ENCODE peak calls at places on chromosomes 6 and 20, in seven cellular contexts. One of them, this sample, is unnamed.

GRCh38 chr6:17894905-17895304 is 92.5 kb downstream of the KIF13A start:
- DNase-seq in Right ventricle myocardium superior: no peak
- DNase-seq in NK-92 treated with Interleukin-12 subunit alpha and Interleukin-12 subunit beta, amount 100 ng/mL, for 24 hours: no peak
- DNase-seq in caudate nucleus: no peak
- DNase-seq in cardiac fibroblast: no peak
- DNase-seq in stimulated activated CD8-positive, alpha-beta memory T cell treated with anti-CD3 and anti-CD28 coated beads, Interleukin-2, amount 100 ng/mL, for 1 hour: no peak
- DNase-seq in CD4-positive, alpha-beta T cell: no peak
- DNase-seq in this sample: no peak

GRCh38 chr6:3868544-3868943 is 19.4 kb downstream of the FAM50B start:
- DNase-seq in caudate nucleus: no peak
- DNase-seq in cardiac fibroblast: no peak
- DNase-seq in NK-92 treated with Interleukin-12 subunit alpha and Interleukin-12 subunit beta, amount 100 ng/mL, for 24 hours: no peak
- DNase-seq in Right ventricle myocardium superior: no peak
- DNase-seq in stimulated activated CD8-positive, alpha-beta memory T cell treated with anti-CD3 and anti-CD28 coated beads, Interleukin-2, amount 100 ng/mL, for 1 hour: no peak
- DNase-seq in CD4-positive, alpha-beta T cell: no peak
- DNase-seq in this sample: no peak

GRCh38 chr6:170261643-170262480 is 29.0 kb downstream of the DLL1 start:
- DNase-seq in stimulated activated CD8-positive, alpha-beta memory T cell treated with anti-CD3 and anti-CD28 coated beads, Interleukin-2, amount 100 ng/mL, for 1 hour: no peak
- DNase-seq in CD4-positive, alpha-beta T cell: no peak
- DNase-seq in cardiac fibroblast: no peak
- DNase-seq in NK-92 treated with Interleukin-12 subunit alpha and Interleukin-12 subunit beta, amount 100 ng/mL, for 24 hours: no peak
- DNase-seq in caudate nucleus: no peak
- DNase-seq in Right ventricle myocardium superior: no peak
- DNase-seq in this sample: no peak

GRCh38 chr20:53522026-53522425 is 71.6 kb downstream of the ZNF217 start:
- DNase-seq in caudate nucleus: no peak
- DNase-seq in Right ventricle myocardium superior: no peak
- DNase-seq in cardiac fibroblast: no peak
- DNase-seq in stimulated activated CD8-positive, alpha-beta memory T cell treated with anti-CD3 and anti-CD28 coated beads, Interleukin-2, amount 100 ng/mL, for 1 hour: no peak
- DNase-seq in NK-92 treated with Interleukin-12 subunit alpha and Interleukin-12 subunit beta, amount 100 ng/mL, for 24 hours: no peak
- DNase-seq in CD4-positive, alpha-beta T cell: no peak
- DNase-seq in this sample: no peak

GRCh38 chr6:125888989-125889656 is 67.4 kb upstream of the HINT3 start:
- DNase-seq in caudate nucleus: no peak
- DNase-seq in cardiac fibroblast: peak; percentile 72
- DNase-seq in Right ventricle myocardium superior: no peak
- DNase-seq in NK-92 treated with Interleukin-12 subunit alpha and Interleukin-12 subunit beta, amount 100 ng/mL, for 24 hours: no peak
- DNase-seq in stimulated activated CD8-positive, alpha-beta memory T cell treated with anti-CD3 and anti-CD28 coated beads, Interleukin-2, amount 100 ng/mL, for 1 hour: no peak
- DNase-seq in CD4-positive, alpha-beta T cell: no peak
- DNase-seq in this sample: no peak

GRCh38 chr6:5950448-5950847 is 56.3 kb downstream of the NRN1 start:
- DNase-seq in stimulated activated CD8-positive, alpha-beta memory T cell treated with anti-CD3 and anti-CD28 coated beads, Interleukin-2, amount 100 ng/mL, for 1 hour: no peak
- DNase-seq in NK-92 treated with Interleukin-12 subunit alpha and Interleukin-12 subunit beta, amount 100 ng/mL, for 24 hours: no peak
- DNase-seq in CD4-positive, alpha-beta T cell: no peak
- DNase-seq in cardiac fibroblast: no peak
- DNase-seq in caudate nucleus: no peak
- DNase-seq in Right ventricle myocardium superior: no peak
- DNase-seq in this sample: no peak

GRCh38 chr6:31170600-31170881 is at the start of gene POU5F1:
- DNase-seq in cardiac fibroblast: no peak
- DNase-seq in caudate nucleus: no peak
- DNase-seq in stimulated activated CD8-positive, alpha-beta memory T cell treated with anti-CD3 and anti-CD28 coated beads, Interleukin-2, amount 100 ng/mL, for 1 hour: no peak
- DNase-seq in Right ventricle myocardium superior: no peak
- DNase-seq in CD4-positive, alpha-beta T cell: no peak
- DNase-seq in NK-92 treated with Interleukin-12 subunit alpha and Interleukin-12 subunit beta, amount 100 ng/mL, for 24 hours: no peak
- DNase-seq in this sample: no peak

GRCh38 chr20:62818592-62819493 is 2.0 kb downstream of the COL9A3 start:
- DNase-seq in caudate nucleus: peak; percentile 44
- DNase-seq in Right ventricle myocardium superior: peak; percentile 83
- DNase-seq in CD4-positive, alpha-beta T cell: no peak
- DNase-seq in stimulated activated CD8-positive, alpha-beta memory T cell treated with anti-CD3 and anti-CD28 coated beads, Interleukin-2, amount 100 ng/mL, for 1 hour: no peak
- DNase-seq in NK-92 treated with Interleukin-12 subunit alpha and Interleukin-12 subunit beta, amount 100 ng/mL, for 24 hours: no peak
- DNase-seq in cardiac fibroblast: peak; percentile 57
- DNase-seq in this sample: no peak

GRCh38 chr6:70547313-70547712 is 19.4 kb upstream of the SDHAF4 start:
- DNase-seq in Right ventricle myocardium superior: no peak
- DNase-seq in cardiac fibroblast: peak; percentile 44
- DNase-seq in caudate nucleus: no peak
- DNase-seq in CD4-positive, alpha-beta T cell: no peak
- DNase-seq in NK-92 treated with Interleukin-12 subunit alpha and Interleukin-12 subunit beta, amount 100 ng/mL, for 24 hours: no peak
- DNase-seq in stimulated activated CD8-positive, alpha-beta memory T cell treated with anti-CD3 and anti-CD28 coated beads, Interleukin-2, amount 100 ng/mL, for 1 hour: no peak
- DNase-seq in this sample: no peak

GRCh38 chr6:137161975-137162374 is 11.5 kb downstream of the IL22RA2 start:
- DNase-seq in caudate nucleus: no peak
- DNase-seq in CD4-positive, alpha-beta T cell: no peak
- DNase-seq in Right ventricle myocardium superior: no peak
- DNase-seq in cardiac fibroblast: no peak
- DNase-seq in stimulated activated CD8-positive, alpha-beta memory T cell treated with anti-CD3 and anti-CD28 coated beads, Interleukin-2, amount 100 ng/mL, for 1 hour: no peak
- DNase-seq in NK-92 treated with Interleukin-12 subunit alpha and Interleukin-12 subunit beta, amount 100 ng/mL, for 24 hours: no peak
- DNase-seq in this sample: no peak

GRCh38 chr20:37453836-37454235 is 67.2 kb upstream of the NNAT start:
- DNase-seq in CD4-positive, alpha-beta T cell: no peak
- DNase-seq in Right ventricle myocardium superior: no peak
- DNase-seq in NK-92 treated with Interleukin-12 subunit alpha and Interleukin-12 subunit beta, amount 100 ng/mL, for 24 hours: no peak
- DNase-seq in stimulated activated CD8-positive, alpha-beta memory T cell treated with anti-CD3 and anti-CD28 coated beads, Interleukin-2, amount 100 ng/mL, for 1 hour: no peak
- DNase-seq in caudate nucleus: no peak
- DNase-seq in cardiac fibroblast: no peak
- DNase-seq in this sample: no peak

GRCh38 chr6:149234051-149234962 is 83.2 kb upstream of the TAB2 start:
- DNase-seq in NK-92 treated with Interleukin-12 subunit alpha and Interleukin-12 subunit beta, amount 100 ng/mL, for 24 hours: no peak
- DNase-seq in cardiac fibroblast: peak; percentile 49
- DNase-seq in CD4-positive, alpha-beta T cell: peak; percentile 31
- DNase-seq in stimulated activated CD8-positive, alpha-beta memory T cell treated with anti-CD3 and anti-CD28 coated beads, Interleukin-2, amount 100 ng/mL, for 1 hour: no peak
- DNase-seq in Right ventricle myocardium superior: no peak
- DNase-seq in caudate nucleus: no peak
- DNase-seq in this sample: peak; percentile 16

GRCh38 chr6:10954590-10955010 is 67.7 kb downstream of the SYCP2L start:
- DNase-seq in CD4-positive, alpha-beta T cell: peak; percentile 42
- DNase-seq in NK-92 treated with Interleukin-12 subunit alpha and Interleukin-12 subunit beta, amount 100 ng/mL, for 24 hours: peak; percentile 47
- DNase-seq in Right ventricle myocardium superior: peak; percentile 82
- DNase-seq in stimulated activated CD8-positive, alpha-beta memory T cell treated with anti-CD3 and anti-CD28 coated beads, Interleukin-2, amount 100 ng/mL, for 1 hour: peak; percentile 16
- DNase-seq in caudate nucleus: no peak
- DNase-seq in cardiac fibroblast: peak; percentile 87
- DNase-seq in this sample: peak; percentile 48

GRCh38 chr6:118783931-118784528 is 109.9 kb upstream of the ASF1A start:
- DNase-seq in cardiac fibroblast: no peak
- DNase-seq in NK-92 treated with Interleukin-12 subunit alpha and Interleukin-12 subunit beta, amount 100 ng/mL, for 24 hours: no peak
- DNase-seq in Right ventricle myocardium superior: no peak
- DNase-seq in CD4-positive, alpha-beta T cell: no peak
- DNase-seq in caudate nucleus: no peak
- DNase-seq in stimulated activated CD8-positive, alpha-beta memory T cell treated with anti-CD3 and anti-CD28 coated beads, Interleukin-2, amount 100 ng/mL, for 1 hour: no peak
- DNase-seq in this sample: no peak

GRCh38 chr6:75791881-75792280 is 42.8 kb downstream of the MYO6 start:
- DNase-seq in cardiac fibroblast: peak; percentile 49
- DNase-seq in Right ventricle myocardium superior: no peak
- DNase-seq in caudate nucleus: no peak
- DNase-seq in NK-92 treated with Interleukin-12 subunit alpha and Interleukin-12 subunit beta, amount 100 ng/mL, for 24 hours: no peak
- DNase-seq in stimulated activated CD8-positive, alpha-beta memory T cell treated with anti-CD3 and anti-CD28 coated beads, Interleukin-2, amount 100 ng/mL, for 1 hour: no peak
- DNase-seq in CD4-positive, alpha-beta T cell: no peak
- DNase-seq in this sample: no peak

GRCh38 chr6:53986165-53986720 is 125.0 kb upstream of the MLIP start:
- DNase-seq in NK-92 treated with Interleukin-12 subunit alpha and Interleukin-12 subunit beta, amount 100 ng/mL, for 24 hours: no peak
- DNase-seq in cardiac fibroblast: peak; percentile 74
- DNase-seq in CD4-positive, alpha-beta T cell: no peak
- DNase-seq in caudate nucleus: no peak
- DNase-seq in Right ventricle myocardium superior: no peak
- DNase-seq in stimulated activated CD8-positive, alpha-beta memory T cell treated with anti-CD3 and anti-CD28 coated beads, Interleukin-2, amount 100 ng/mL, for 1 hour: no peak
- DNase-seq in this sample: no peak

GRCh38 chr6:99933129-99933528 is 60.9 kb downstream of the MCHR2 start:
- DNase-seq in Right ventricle myocardium superior: no peak
- DNase-seq in cardiac fibroblast: peak; percentile 79
- DNase-seq in NK-92 treated with Interleukin-12 subunit alpha and Interleukin-12 subunit beta, amount 100 ng/mL, for 24 hours: no peak
- DNase-seq in caudate nucleus: no peak
- DNase-seq in CD4-positive, alpha-beta T cell: no peak
- DNase-seq in stimulated activated CD8-positive, alpha-beta memory T cell treated with anti-CD3 and anti-CD28 coated beads, Interleukin-2, amount 100 ng/mL, for 1 hour: no peak
- DNase-seq in this sample: no peak

GRCh38 chr20:50333856-50334255 is 143.2 kb downstream of the CEBPB start:
- DNase-seq in caudate nucleus: no peak
- DNase-seq in CD4-positive, alpha-beta T cell: no peak
- DNase-seq in Right ventricle myocardium superior: no peak
- DNase-seq in cardiac fibroblast: peak; percentile 72
- DNase-seq in NK-92 treated with Interleukin-12 subunit alpha and Interleukin-12 subunit beta, amount 100 ng/mL, for 24 hours: no peak
- DNase-seq in stimulated activated CD8-positive, alpha-beta memory T cell treated with anti-CD3 and anti-CD28 coated beads, Interleukin-2, amount 100 ng/mL, for 1 hour: no peak
- DNase-seq in this sample: no peak

GRCh38 chr6:52639493-52639892 is 31.4 kb upstream of the TMEM14A start:
- DNase-seq in caudate nucleus: no peak
- DNase-seq in CD4-positive, alpha-beta T cell: no peak
- DNase-seq in cardiac fibroblast: no peak
- DNase-seq in stimulated activated CD8-positive, alpha-beta memory T cell treated with anti-CD3 and anti-CD28 coated beads, Interleukin-2, amount 100 ng/mL, for 1 hour: no peak
- DNase-seq in NK-92 treated with Interleukin-12 subunit alpha and Interleukin-12 subunit beta, amount 100 ng/mL, for 24 hours: no peak
- DNase-seq in Right ventricle myocardium superior: no peak
- DNase-seq in this sample: no peak

GRCh38 chr20:50278684-50279531 is 88.3 kb downstream of the CEBPB start:
- DNase-seq in Right ventricle myocardium superior: peak; percentile 92
- DNase-seq in CD4-positive, alpha-beta T cell: no peak
- DNase-seq in stimulated activated CD8-positive, alpha-beta memory T cell treated with anti-CD3 and anti-CD28 coated beads, Interleukin-2, amount 100 ng/mL, for 1 hour: no peak
- DNase-seq in caudate nucleus: no peak
- DNase-seq in cardiac fibroblast: peak; percentile 59
- DNase-seq in NK-92 treated with Interleukin-12 subunit alpha and Interleukin-12 subunit beta, amount 100 ng/mL, for 24 hours: no peak
- DNase-seq in this sample: no peak